ENCODE peak calls at places on chromosomes 12 and 14, in eight cellular contexts. K is stimulated activated CD4-positive, alpha-beta T cell treated with anti-CD3 and anti-CD28 coated beads, Interleukin-2, amount 100 ng/mL, for 48 hours; R is ACHN; F is small intestine; Q is fibroblast of the conjunctiva; O is adrenal gland; Y is PC-9; U is SHP77. V is an unnamed sample.

GRCh38 chr14:101563352-101563653 is 2.0 kb downstream of the DIO3 start:
- DNase-seq in Y (no peak), Q (no peak), F (no peak), R (no peak), K (no peak), U (no peak), O (no peak), V (no peak)

GRCh38 chr12:99005601-99006000 is 360.5 kb downstream of the APAF1 start:
- DNase-seq in Y (no peak), K (no peak), U (no peak), F (no peak), O (no peak), Q (no peak), R (no peak), V (no peak)

GRCh38 chr12:128914908-128915563 is 61.8 kb downstream of the GLT1D1 start:
- DNase-seq in F (no peak), U (no peak), Q (no peak), K (peak), R (no peak), Y (no peak), O (no peak), V (no peak)

GRCh38 chr12:132243596-132244289 is 85.6 kb downstream of the GALNT9 start:
- DNase-seq in Y (no peak), K (no peak), F (no peak), Q (no peak), O (no peak), U (no peak), R (no peak), V (no peak)

GRCh38 chr12:107379852-107380567 is 286.7 kb upstream of the CRY1 start:
- DNase-seq in Q (peak), U (no peak), R (peak), K (no peak), Y (peak), F (peak), O (no peak), V (no peak)

GRCh38 chr14:48563465-48563864 is 888.1 kb upstream of the MDGA2 start:
- DNase-seq in K (no peak), F (no peak), U (no peak), Q (no peak), O (no peak), Y (peak), R (peak), V (no peak)

GRCh38 chr12:102960766-102961487 is 3.5 kb downstream of the ASCL1 start:
- DNase-seq in R (no peak), K (no peak), F (no peak), U (peak), Q (no peak), Y (no peak), O (no peak), V (no peak)

GRCh38 chr12:6819069-6820030 is 2.3 kb upstream of the GPR162 start:
- DNase-seq in O (no peak), R (no peak), K (no peak), Q (no peak), U (no peak), Y (no peak), F (no peak), V (no peak)

GRCh38 chr12:107435520-107435919 is 250.1 kb upstream of the PWP1 start:
- DNase-seq in O (no peak), Q (no peak), U (no peak), Y (no peak), F (no peak), R (no peak), K (no peak), V (no peak)

GRCh38 chr12:54432815-54433164 is 13.7 kb upstream of the ITGA5 start:
- DNase-seq in Y (no peak), Q (no peak), O (no peak), R (no peak), K (no peak), F (no peak), U (no peak), V (peak)

GRCh38 chr14:32560213-32560857 is 231.2 kb downstream of the AKAP6 start:
- DNase-seq in K (peak), U (peak), R (peak), Q (peak), O (peak), F (peak), Y (peak), V (peak)